ENCODE peak calls at places on chromosomes 13 and 19, in nine cellular contexts. E, M, D, R, F, O, Y, I and P are unnamed samples.

GRCh38 chr19:39599116-39599515 is 3.2 kb upstream of the LGALS13 start:
- DNase-seq in E (peak; percentile 50), M (no peak), D (no peak), R (peak; percentile 22), F (peak; percentile 24), O (no peak), Y (no peak), I (peak; percentile 15), P (no peak)

GRCh38 chr19:55677572-55678028 is 2.6 kb downstream of the EPN1 start:
- DNase-seq in E (no peak), M (no peak), D (no peak), R (no peak), F (no peak), O (no peak), Y (no peak), I (no peak), P (no peak)

GRCh38 chr13:112714366-112714765 is 24.5 kb downstream of the ATP11A start:
- DNase-seq in E (no peak), M (no peak), D (peak; percentile 49), R (no peak), F (no peak), O (no peak), Y (no peak), I (no peak), P (peak; percentile 58)

GRCh38 chr13:22596157-22596863 is 584.5 kb upstream of the SGCG start:
- DNase-seq in E (no peak), M (peak; percentile 5), D (no peak), R (no peak), F (no peak), O (no peak), Y (no peak), I (no peak), P (no peak)

GRCh38 chr13:46668302-46668720 is 115.3 kb downstream of the LRCH1 start:
- DNase-seq in E (peak; percentile 93), M (peak; percentile 64), D (no peak), R (no peak), F (peak; percentile 77), O (peak; percentile 55), Y (no peak), I (peak; percentile 83), P (no peak)

GRCh38 chr19:52936151-52936957 is 13.1 kb upstream of the ZNF888 start:
- DNase-seq in E (no peak), M (no peak), D (peak; percentile 27), R (no peak), F (no peak), O (no peak), Y (no peak), I (no peak), P (no peak)

GRCh38 chr13:109939105-109939504 is 152.7 kb upstream of the IRS2 start:
- DNase-seq in E (peak; percentile 12), M (no peak), D (no peak), R (no peak), F (no peak), O (no peak), Y (no peak), I (no peak), P (no peak)

GRCh38 chr13:28819046-28819747 is 942 bp upstream of the MTUS2 start:
- DNase-seq in E (peak; percentile 39), M (no peak), D (peak; percentile 91), R (no peak), F (peak; percentile 44), O (no peak), Y (no peak), I (no peak), P (no peak)

GRCh38 chr19:16435238-16435911 is 36.4 kb downstream of the EPS15L1 start:
- DNase-seq in E (peak; percentile 98), M (peak; percentile 99), D (peak; percentile 89), R (no peak), F (peak; percentile 90), O (no peak), Y (no peak), I (peak; percentile 99), P (no peak)

GRCh38 chr19:55229789-55230182 is 1.2 kb upstream of the TMEM86B start:
- DNase-seq in E (no peak), M (no peak), D (no peak), R (no peak), F (no peak), O (no peak), Y (no peak), I (no peak), P (no peak)

GRCh38 chr13:103895835-103896520 is 829.8 kb upstream of the SLC10A2 start:
- DNase-seq in E (no peak), M (no peak), D (no peak), R (no peak), F (no peak), O (no peak), Y (no peak), I (no peak), P (no peak)

GRCh38 chr13:29496241-29496712 is 99.2 kb downstream of the SLC7A1 start:
- DNase-seq in E (no peak), M (no peak), D (peak; percentile 88), R (no peak), F (no peak), O (no peak), Y (no peak), I (no peak), P (peak; percentile 64)

GRCh38 chr13:102658678-102659077 is 36.2 kb downstream of the METTL21C start:
- DNase-seq in E (peak; percentile 26), M (no peak), D (no peak), R (no peak), F (no peak), O (no peak), Y (no peak), I (no peak), P (peak; percentile 64)

GRCh38 chr19:43818500-43818899 is 8.6 kb upstream of the ZNF283 start:
- DNase-seq in E (no peak), M (no peak), D (no peak), R (no peak), F (no peak), O (no peak), Y (no peak), I (no peak), P (no peak)

GRCh38 chr19:41904118-41904870 is 21.3 kb downstream of the ARHGEF1 start:
- DNase-seq in E (no peak), M (no peak), D (no peak), R (no peak), F (no peak), O (peak; percentile 53), Y (no peak), I (no peak), P (peak; percentile 93)

GRCh38 chr13:50713849-50714248 is 129.6 kb downstream of the DLEU7 start:
- DNase-seq in E (peak; percentile 89), M (peak; percentile 95), D (no peak), R (no peak), F (peak; percentile 65), O (no peak), Y (no peak), I (peak; percentile 82), P (no peak)

GRCh38 chr13:108662528-108662927 is 33.1 kb downstream of the MYO16 start:
- DNase-seq in E (no peak), M (no peak), D (no peak), R (no peak), F (no peak), O (no peak), Y (no peak), I (no peak), P (no peak)

GRCh38 chr13:23622991-23623390 is 52.8 kb downstream of the TNFRSF19 start:
- DNase-seq in E (no peak), M (no peak), D (no peak), R (no peak), F (no peak), O (no peak), Y (no peak), I (no peak), P (no peak)

GRCh38 chr19:7763696-7764095 is 653 bp downstream of the CLEC4M start:
- DNase-seq in E (no peak), M (no peak), D (no peak), R (no peak), F (no peak), O (no peak), Y (no peak), I (no peak), P (no peak)

GRCh38 chr19:14563989-14564650 is 7.7 kb downstream of the NDUFB7 start:
- DNase-seq in E (peak; percentile 49), M (no peak), D (no peak), R (peak; percentile 66), F (peak; percentile 66), O (no peak), Y (peak; percentile 44), I (no peak), P (no peak)

GRCh38 chr19:51546650-51547396 is 15.4 kb upstream of the SIGLEC6 start:
- DNase-seq in E (peak; percentile 58), M (peak; percentile 15), D (no peak), R (no peak), F (peak; percentile 6), O (no peak), Y (no peak), I (peak; percentile 90), P (no peak)

GRCh38 chr19:58450836-58451357 is 525 bp upstream of the ZNF324B start:
- DNase-seq in E (no peak), M (no peak), D (no peak), R (no peak), F (no peak), O (peak; percentile 72), Y (no peak), I (no peak), P (no peak)

GRCh38 chr19:13795595-13796300 is 505 bp downstream of the ZSWIM4 start:
- DNase-seq in E (peak; percentile 20), M (no peak), D (no peak), R (no peak), F (peak; percentile 33), O (no peak), Y (no peak), I (no peak), P (peak; percentile 75)

GRCh38 chr19:50705422-50706019 is 14.1 kb downstream of the SHANK1 start:
- DNase-seq in E (peak; percentile 78), M (peak; percentile 40), D (peak; percentile 88), R (peak; percentile 52), F (peak; percentile 91), O (peak; percentile 14), Y (no peak), I (peak; percentile 68), P (no peak)

GRCh38 chr13:77697208-77698103 is at the start of gene SLAIN1:
- DNase-seq in E (no peak), M (no peak), D (peak; percentile 98), R (peak; percentile 43), F (peak; percentile 72), O (peak; percentile 80), Y (peak; percentile 89), I (peak; percentile 16), P (peak; percentile 93)

GRCh38 chr13:23462815-23463559 is 29.5 kb upstream of the SACS start:
- DNase-seq in E (no peak), M (no peak), D (no peak), R (no peak), F (no peak), O (no peak), Y (no peak), I (peak; percentile 68), P (no peak)

GRCh38 chr19:4449022-4449825 is 8.4 kb downstream of the UBXN6 start:
- DNase-seq in E (no peak), M (no peak), D (peak; percentile 96), R (no peak), F (no peak), O (no peak), Y (no peak), I (no peak), P (no peak)

GRCh38 chr19:23070353-23070781 is 46.5 kb upstream of the ZNF730 start:
- DNase-seq in E (peak; percentile 63), M (peak; percentile 9), D (no peak), R (no peak), F (peak; percentile 42), O (no peak), Y (no peak), I (peak; percentile 46), P (no peak)

GRCh38 chr13:40599722-40600121 is 66.7 kb downstream of the FOXO1 start:
- DNase-seq in E (no peak), M (no peak), D (no peak), R (no peak), F (no peak), O (no peak), Y (no peak), I (no peak), P (no peak)

GRCh38 chr19:46373573-46374359 is 26.9 kb downstream of the PPP5C start:
- DNase-seq in E (peak; percentile 48), M (no peak), D (peak; percentile 91), R (no peak), F (peak; percentile 69), O (peak; percentile 99), Y (no peak), I (peak; percentile 68), P (peak; percentile 96)

GRCh38 chr19:1252818-1253513 is 4.6 kb downstream of the MIDN start:
- DNase-seq in E (peak; percentile 98), M (no peak), D (peak; percentile 98), R (peak; percentile 93), F (peak; percentile 79), O (peak; percentile 91), Y (peak; percentile 73), I (peak; percentile 94), P (peak; percentile 97)